ENCODE peak calls at places on chromosome 1, in five cellular contexts. L is HCT116, A is astrocyte, Y is PC-3, U is mammary epithelial cell. R is an unnamed sample.

GRCh38 chr1:31765041-31765467 is 914 bp upstream of the ADGRB2 start:
- DNase-seq in A (no peak), L (no peak), U (no peak), Y (peak), R (no peak)

GRCh38 chr1:66552287-66552686 is 18.3 kb downstream of the SGIP1 start:
- DNase-seq in Y (no peak), A (no peak), U (no peak), L (no peak), R (no peak)

GRCh38 chr1:202319381-202320080 is 22.2 kb downstream of the UBE2T start:
- DNase-seq in A (no peak), Y (no peak), L (no peak), U (peak), R (no peak)

GRCh38 chr1:201480231-201481003 is 11.4 kb upstream of the PHLDA3 start:
- DNase-seq in L (peak), Y (peak), A (no peak), U (peak), R (peak)

GRCh38 chr1:101174722-101175121 is 62.1 kb upstream of the S1PR1 start:
- DNase-seq in A (peak), L (no peak), Y (peak), U (peak), R (peak)

GRCh38 chr1:231986631-231987291 is 360.2 kb downstream of the DISC1 start:
- DNase-seq in U (peak), L (no peak), A (no peak), Y (no peak), R (peak)

GRCh38 chr1:89706700-89707012 is 73.7 kb downstream of the LRRC8C start:
- DNase-seq in U (no peak), L (no peak), A (no peak), Y (no peak), R (no peak)

GRCh38 chr1:225651376-225651871 is 1.5 kb downstream of the ENAH start:
- DNase-seq in A (peak), Y (peak), L (no peak), U (peak), R (peak)

GRCh38 chr1:218304281-218305039 is 19.4 kb downstream of the RRP15 start:
- DNase-seq in U (peak), L (no peak), A (peak), Y (no peak), R (peak)

GRCh38 chr1:53541761-53542550 is 82.8 kb downstream of the DMRTB1 start:
- DNase-seq in L (peak), U (no peak), Y (peak), A (peak), R (peak)

DNA sequence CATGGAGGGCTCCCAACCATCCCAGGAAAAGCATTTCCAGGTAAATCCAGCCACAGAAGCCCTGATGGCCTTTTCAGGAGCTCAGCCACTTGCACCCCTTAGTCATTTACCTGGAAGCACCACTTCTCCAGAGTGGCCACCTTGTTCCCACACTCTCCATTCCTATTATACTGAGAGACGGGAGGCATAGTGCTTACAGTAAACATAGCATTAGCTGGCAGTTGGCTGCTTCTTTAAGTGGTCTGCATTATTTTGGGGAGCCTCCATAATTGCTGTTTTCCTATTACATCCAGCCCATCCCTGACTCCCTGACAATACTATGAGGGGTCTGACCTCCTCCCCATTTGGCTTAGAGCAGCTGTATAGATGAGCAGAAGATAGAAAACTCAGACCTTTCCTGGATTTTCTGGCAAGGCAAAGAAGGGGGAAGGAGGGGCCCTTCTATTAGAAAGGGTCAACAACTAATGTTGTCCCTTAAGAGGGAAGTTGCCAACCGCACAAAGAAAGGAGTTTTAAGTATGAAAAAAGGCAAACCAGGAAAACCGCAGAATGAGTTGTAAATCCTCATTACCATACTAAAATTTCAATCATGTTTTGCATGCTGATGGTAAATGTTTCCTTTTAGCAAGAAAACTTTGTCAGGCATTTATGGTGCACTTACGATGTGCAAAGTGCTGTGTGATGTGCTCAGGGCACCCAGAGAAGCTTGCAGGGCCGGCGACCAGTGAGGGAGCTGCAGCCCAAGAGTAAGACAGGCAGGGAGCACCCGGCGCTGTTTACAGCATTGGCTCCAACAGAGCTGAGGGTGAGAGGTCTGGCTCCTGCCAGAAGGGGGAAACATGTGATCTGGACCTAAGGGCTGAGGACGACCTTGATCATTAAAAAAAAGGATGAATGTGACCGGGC is 167.3 kb downstream of the ZZZ3 start:
- DNase-seq in U (no peak), A (peak), L (peak), Y (no peak), R (peak)
- TF ChIP-seq CTCF in U (no peak), A (peak), L (peak), Y (no peak), R (peak)

GRCh38 chr1:47405697-47406096 is 10.4 kb upstream of the FOXE3 start:
- DNase-seq in A (no peak), Y (no peak), L (no peak), U (no peak), R (no peak)
- TF ChIP-seq CTCF in A (no peak), Y (no peak), L (no peak), U (no peak), R (no peak)

GRCh38 chr1:235722858-235723257 is 73.3 kb upstream of the GNG4 start:
- DNase-seq in L (no peak), A (no peak), U (no peak), Y (no peak), R (no peak)
- TF ChIP-seq CTCF in L (no peak), A (no peak), U (no peak), Y (no peak), R (no peak)

DNA sequence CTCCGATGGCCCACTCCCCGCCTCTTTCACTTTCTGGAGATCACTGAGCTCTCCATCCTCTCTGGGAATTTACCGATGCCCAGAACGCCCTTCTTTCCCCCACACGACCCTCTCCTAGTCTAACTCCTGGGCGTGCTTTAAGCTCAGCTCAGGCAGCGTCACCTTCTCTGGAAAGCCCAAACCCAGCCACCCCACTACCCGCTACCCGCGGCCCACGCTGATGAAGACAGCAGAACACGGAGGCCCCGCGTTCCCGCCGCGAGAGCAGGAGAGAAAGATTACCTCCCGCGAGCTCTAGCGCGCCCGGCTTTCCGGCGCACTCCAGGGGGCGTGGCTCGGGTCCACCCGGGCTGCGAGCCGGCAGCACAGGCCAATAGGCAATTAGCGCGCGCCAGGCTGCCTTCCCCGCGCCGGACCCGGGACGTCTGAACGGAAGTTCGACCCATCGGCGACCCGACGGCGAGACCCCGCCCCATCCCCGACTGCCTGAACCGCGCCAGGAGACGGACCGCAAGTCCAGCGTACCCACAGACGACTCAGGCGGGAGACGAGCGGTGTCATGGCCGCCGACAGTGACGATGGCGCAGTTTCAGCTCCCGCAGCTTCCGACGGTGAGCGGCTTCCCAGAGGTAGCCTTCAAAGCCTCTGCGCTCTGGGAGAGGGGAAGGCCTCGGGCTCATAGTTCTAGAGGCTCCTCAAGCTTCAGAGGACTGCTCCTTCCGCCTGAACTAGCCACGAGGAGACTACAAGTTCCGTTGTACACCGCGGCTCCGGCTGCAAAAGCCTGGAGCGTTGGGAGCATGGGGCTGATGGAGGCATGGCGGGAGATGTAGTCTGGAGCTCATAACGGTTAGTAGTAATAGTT is at the start of the genes MUTYH and TOE1:
- DNase-seq in Y (peak), L (peak), U (peak), A (peak), R (peak)
- TF ChIP-seq CTCF in Y (no peak), L (no peak), U (no peak), A (no peak), R (no peak)

GRCh38 chr1:152741656-152742055 is 16.2 kb upstream of the KPRP start:
- DNase-seq in U (no peak), L (no peak), A (no peak), Y (peak), R (no peak)

GRCh38 chr1:152743371-152744145 is 14.3 kb upstream of the KPRP start:
- DNase-seq in Y (peak), L (no peak), U (peak), A (no peak), R (no peak)

GRCh38 chr1:152745765-152746444 is 11.9 kb upstream of the KPRP start:
- DNase-seq in A (no peak), L (no peak), U (no peak), Y (no peak), R (no peak)

GRCh38 chr1:152747831-152748230 is 10.0 kb upstream of the KPRP start:
- DNase-seq in U (peak), A (no peak), L (no peak), Y (no peak), R (no peak)

DNA sequence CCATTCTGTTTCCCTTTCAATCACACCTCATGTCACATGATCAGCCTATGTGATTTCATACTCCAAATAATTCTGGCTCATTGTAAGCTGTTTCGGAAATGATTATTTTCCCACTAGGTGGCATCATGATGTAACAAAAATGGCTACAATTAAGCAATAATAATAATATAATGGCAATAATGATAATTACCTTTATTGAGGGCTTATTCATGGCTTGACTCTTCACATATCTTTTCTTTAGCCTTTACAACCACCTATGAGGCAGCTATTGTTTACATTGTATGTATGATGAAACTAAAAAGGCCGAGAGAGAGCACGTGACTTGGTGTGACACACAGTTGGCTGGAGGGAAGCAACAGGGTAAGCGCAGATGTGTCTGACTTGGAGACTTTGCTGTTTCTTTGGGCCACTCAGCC is 12.5 kb upstream of the KPRP start:
- DNase-seq in L (peak), Y (peak), U (peak), A (peak), R (peak)
- TF ChIP-seq CTCF in L (peak), Y (peak), U (peak), A (no peak), R (no peak)

DNA sequence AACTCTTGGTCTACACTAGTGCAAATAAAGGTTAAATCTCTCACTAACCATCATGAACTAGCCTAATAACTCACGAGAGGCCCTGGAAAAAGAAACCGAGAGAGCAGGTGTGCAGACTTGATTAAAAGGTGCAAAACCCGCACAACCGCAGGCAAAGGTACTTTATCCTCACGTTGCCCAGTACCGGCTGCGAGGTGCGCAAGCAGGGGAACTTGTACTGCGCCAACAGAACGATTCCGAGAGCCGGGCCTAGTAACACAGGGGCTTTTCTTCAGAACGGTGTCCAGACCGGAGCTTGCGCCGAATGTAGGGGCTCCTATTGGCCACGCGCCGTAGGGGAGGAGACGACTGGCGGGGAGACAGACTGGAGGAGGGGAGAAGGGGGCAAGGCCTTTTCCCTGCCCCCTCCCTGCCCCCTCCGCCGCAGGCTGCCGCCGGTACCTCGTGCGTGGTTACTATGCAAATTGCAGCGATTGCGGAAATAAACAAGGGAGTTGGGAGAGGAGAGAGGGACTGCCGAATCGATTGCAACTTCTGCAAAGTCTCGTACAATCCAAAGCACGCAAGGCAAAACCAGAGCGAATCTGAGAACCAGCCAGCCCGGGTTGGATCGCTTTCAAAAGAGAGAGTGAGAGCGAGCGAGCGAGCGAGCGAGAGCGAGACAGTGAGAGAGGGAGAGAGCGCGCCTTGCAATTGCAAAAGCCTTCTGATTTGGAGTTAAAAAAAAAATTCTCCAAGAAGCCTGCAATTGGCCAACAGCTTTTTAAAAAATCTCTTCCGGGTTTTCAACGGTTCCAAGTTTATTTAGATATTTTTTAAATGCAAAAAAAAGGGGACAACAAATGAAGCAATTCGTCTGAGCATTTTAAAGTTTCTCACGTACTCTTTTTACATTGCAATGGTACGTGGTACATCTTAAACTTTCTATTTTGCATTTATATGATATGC is 5.4 kb upstream of the NFIA start:
- DNase-seq in A (peak), U (peak), L (peak), Y (peak), R (peak)
- TF ChIP-seq CTCF in A (no peak), U (no peak), L (no peak), Y (no peak), R (no peak)

GRCh38 chr1:60129916-60130315 is 56.3 kb upstream of the C1orf87 start:
- DNase-seq in L (no peak), U (no peak), A (peak), Y (no peak), R (peak)
- TF ChIP-seq CTCF in L (no peak), U (no peak), A (no peak), Y (no peak), R (no peak)

R was measured in fibroblast of lung.